ENCODE peak calls at places on chromosomes 11 and 22, in nine cellular contexts. K is CD8-positive, alpha-beta T cell; N is AG09309; M is mucosa of descending colon; S is A549; I is colonic mucosa; J is astrocyte of the cerebellum; V is HL-60; B is body of pancreas. E is an unnamed sample.

GRCh38 chr11:34790620-34791019 is 125.6 kb downstream of the APIP start:
- DNase-seq in K (no peak), N (no peak), M (no peak), S (no peak), I (no peak), J (no peak), V (no peak), B (no peak), E (no peak)

GRCh38 chr11:8905528-8906165 is 5.3 kb upstream of the AKIP1 start:
- DNase-seq in K (no peak), N (peak; percentile 67), M (no peak), S (peak; percentile 56), I (no peak), J (peak; percentile 38), V (no peak), B (no peak), E (peak; percentile 55)

GRCh38 chr22:17562906-17563870 is at the start of gene SLC25A18:
- DNase-seq in K (no peak), N (no peak), M (no peak), S (no peak), I (no peak), J (no peak), V (no peak), B (peak; percentile 40), E (no peak)

GRCh38 chr11:59025097-59025496 is 61.0 kb upstream of the GLYATL1B start:
- DNase-seq in K (no peak), N (no peak), M (no peak), S (peak; percentile 4), I (peak; percentile 53), J (no peak), V (no peak), B (peak; percentile 37), E (no peak)

GRCh38 chr11:130066338-130066737 is 3.4 kb upstream of the APLP2 start:
- DNase-seq in K (no peak), N (no peak), M (no peak), S (no peak), I (peak; percentile 60), J (no peak), V (no peak), B (no peak), E (no peak)

GRCh38 chr11:35791088-35791958 is 128.7 kb downstream of the TRIM44 start:
- DNase-seq in K (no peak), N (no peak), M (no peak), S (no peak), I (no peak), J (no peak), V (no peak), B (no peak), E (no peak)

GRCh38 chr11:112364962-112365481 is 104.4 kb upstream of the PLET1 start:
- DNase-seq in K (no peak), N (peak; percentile 41), M (no peak), S (peak; percentile 51), I (no peak), J (peak; percentile 13), V (no peak), B (no peak), E (peak; percentile 95)

GRCh38 chr11:96309643-96310017 is 33.4 kb downstream of the MAML2 start:
- DNase-seq in K (no peak), N (no peak), M (no peak), S (no peak), I (no peak), J (no peak), V (no peak), B (no peak), E (no peak)

GRCh38 chr11:12288212-12288933 is 89.0 kb upstream of the PARVA start:
- DNase-seq in K (peak; percentile 41), N (peak; percentile 89), M (peak; percentile 73), S (peak; percentile 90), I (peak; percentile 87), J (peak; percentile 85), V (peak; percentile 51), B (peak; percentile 70), E (peak; percentile 94)

GRCh38 chr11:12288934-12289666 is 88.3 kb upstream of the PARVA start:
- DNase-seq in K (no peak), N (no peak), M (no peak), S (no peak), I (no peak), J (no peak), V (no peak), B (no peak), E (no peak)

GRCh38 chr11:12287009-12287373 is 90.4 kb upstream of the PARVA start:
- DNase-seq in K (no peak), N (peak; percentile 88), M (no peak), S (peak; percentile 86), I (peak; percentile 38), J (peak; percentile 90), V (no peak), B (no peak), E (peak; percentile 93)

GRCh38 chr11:12286606-12287005 is 90.8 kb upstream of the PARVA start:
- DNase-seq in K (no peak), N (no peak), M (no peak), S (no peak), I (peak; percentile 15), J (no peak), V (no peak), B (no peak), E (no peak)

GRCh38 chr11:12287374-12288211 is 89.8 kb upstream of the PARVA start:
- DNase-seq in K (no peak), N (peak; percentile 91), M (peak; percentile 61), S (peak; percentile 95), I (peak; percentile 23), J (peak; percentile 96), V (no peak), B (peak; percentile 52), E (peak; percentile 95)
- TF ChIP-seq CTCF in K (no peak), N (peak; percentile 75), M (no peak), S (peak; percentile 67), I (no peak), J (peak; percentile 61), V (no peak), B (no peak), E (peak; percentile 81)

DNA sequence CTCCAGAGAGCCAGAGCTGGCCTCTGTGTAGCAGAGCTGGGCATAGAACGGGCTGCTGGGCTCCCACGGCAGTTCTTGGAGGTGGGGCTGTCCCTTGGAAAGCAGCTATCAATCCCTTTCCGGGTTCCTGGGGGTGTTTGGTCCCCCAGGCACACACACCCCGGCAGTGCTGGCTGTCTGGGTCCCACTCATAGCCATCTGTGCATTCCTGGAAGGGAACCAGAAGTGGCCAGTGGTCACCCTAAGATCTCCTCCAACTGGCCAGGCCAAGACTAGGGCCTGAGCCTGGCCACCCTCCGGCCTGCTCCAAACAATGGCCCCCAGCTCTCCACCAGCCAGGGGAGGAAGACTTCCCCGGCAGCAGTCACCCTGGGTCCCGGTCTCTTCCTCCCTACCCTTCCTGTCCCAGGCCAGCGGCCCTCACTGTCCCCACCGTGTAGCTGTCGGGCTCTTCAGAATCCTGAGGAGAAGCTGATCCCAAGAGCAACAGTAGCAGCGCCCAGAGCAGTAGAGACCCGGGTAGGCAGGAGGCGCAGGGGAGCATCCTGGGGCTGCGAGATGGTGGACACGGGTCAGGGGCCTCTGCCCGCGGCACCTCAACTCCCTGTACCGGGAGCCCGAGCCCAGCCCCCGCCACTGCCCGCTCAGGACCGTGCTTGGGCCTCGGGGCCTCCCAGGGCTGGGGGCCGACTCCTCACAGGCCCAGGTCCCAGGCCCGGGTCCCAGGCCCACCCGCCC is 620 bp downstream of the EFEMP2 start:
- DNase-seq in K (peak; percentile 11), N (no peak), M (peak; percentile 58), S (no peak), I (no peak), J (no peak), V (no peak), B (no peak), E (peak; percentile 26)
- TF ChIP-seq CTCF in K (no peak), N (peak; percentile 35), M (no peak), S (no peak), I (no peak), J (peak; percentile 30), V (no peak), B (no peak), E (peak; percentile 40)

GRCh38 chr11:120432056-120433018 is 79.2 kb upstream of the GRIK4 start:
- DNase-seq in K (no peak), N (peak; percentile 99), M (no peak), S (peak; percentile 85), I (peak; percentile 26), J (peak; percentile 100), V (no peak), B (peak; percentile 63), E (peak; percentile 99)

GRCh38 chr11:120431633-120432032 is 79.9 kb upstream of the GRIK4 start:
- DNase-seq in K (no peak), N (peak; percentile 35), M (no peak), S (peak; percentile 73), I (no peak), J (peak; percentile 26), V (no peak), B (no peak), E (peak; percentile 75)
- TF ChIP-seq CTCF in K (no peak), N (peak; percentile 48), M (no peak), S (peak; percentile 23), I (no peak), J (peak; percentile 35), V (no peak), B (no peak), E (peak; percentile 69)

GRCh38 chr11:75376175-75376574 is 23.1 kb upstream of the RPS3 start:
- DNase-seq in K (no peak), N (no peak), M (no peak), S (no peak), I (no peak), J (no peak), V (no peak), B (no peak), E (no peak)
- TF ChIP-seq CTCF in K (no peak), N (peak; percentile 14), M (no peak), S (no peak), I (no peak), J (no peak), V (no peak), B (no peak), E (peak; percentile 48)